ENCODE peak calls at places on chromosome 16, in nine cellular contexts. One of them, this sample, is unnamed.

GRCh38 chr16:52470601-52471000 is 76.3 kb downstream of the TOX3 start:
- DNase-seq in cardiac muscle cell: no peak
- DNase-seq in HFF-Myc: no peak
- DNase-seq in astrocyte of the spinal cord: no peak
- DNase-seq in left ventricle myocardium inferior: no peak
- DNase-seq in right lobe of liver: no peak
- DNase-seq in esophagus squamous epithelium: no peak
- DNase-seq in breast epithelium: no peak
- DNase-seq in thoracic aorta: no peak
- DNase-seq in this sample: no peak

GRCh38 chr16:22123146-22123545 is 30.8 kb downstream of the VWA3A start:
- DNase-seq in esophagus squamous epithelium: no peak
- DNase-seq in breast epithelium: no peak
- DNase-seq in astrocyte of the spinal cord: no peak
- DNase-seq in thoracic aorta: no peak
- DNase-seq in right lobe of liver: no peak
- DNase-seq in left ventricle myocardium inferior: no peak
- DNase-seq in HFF-Myc: no peak
- DNase-seq in cardiac muscle cell: no peak
- DNase-seq in this sample: peak

GRCh38 chr16:69937465-69937951 is 13.6 kb upstream of the CLEC18A start:
- DNase-seq in cardiac muscle cell: no peak
- DNase-seq in breast epithelium: no peak
- DNase-seq in astrocyte of the spinal cord: no peak
- DNase-seq in HFF-Myc: no peak
- DNase-seq in right lobe of liver: no peak
- DNase-seq in left ventricle myocardium inferior: no peak
- DNase-seq in esophagus squamous epithelium: no peak
- DNase-seq in thoracic aorta: no peak
- DNase-seq in this sample: no peak

GRCh38 chr16:30375830-30376229 is 1.2 kb downstream of the MYL11 start:
- DNase-seq in esophagus squamous epithelium: no peak
- DNase-seq in breast epithelium: no peak
- DNase-seq in left ventricle myocardium inferior: no peak
- DNase-seq in cardiac muscle cell: no peak
- DNase-seq in HFF-Myc: no peak
- DNase-seq in right lobe of liver: no peak
- DNase-seq in thoracic aorta: no peak
- DNase-seq in astrocyte of the spinal cord: no peak
- DNase-seq in this sample: no peak

GRCh38 chr16:19168173-19169080 is at the start of gene SYT17:
- DNase-seq in right lobe of liver: peak
- DNase-seq in esophagus squamous epithelium: no peak
- DNase-seq in HFF-Myc: no peak
- DNase-seq in astrocyte of the spinal cord: no peak
- DNase-seq in cardiac muscle cell: peak
- DNase-seq in left ventricle myocardium inferior: peak
- DNase-seq in thoracic aorta: no peak
- DNase-seq in breast epithelium: no peak
- DNase-seq in this sample: no peak

GRCh38 chr16:86929149-86929871 is 351.0 kb downstream of the FOXL1 start:
- DNase-seq in thoracic aorta: peak
- DNase-seq in cardiac muscle cell: peak
- DNase-seq in right lobe of liver: no peak
- DNase-seq in breast epithelium: peak
- DNase-seq in esophagus squamous epithelium: no peak
- DNase-seq in HFF-Myc: no peak
- DNase-seq in left ventricle myocardium inferior: peak
- DNase-seq in astrocyte of the spinal cord: peak
- DNase-seq in this sample: no peak

GRCh38 chr16:85564277-85565051 is 48.7 kb upstream of the GSE1 start:
- DNase-seq in breast epithelium: peak
- DNase-seq in astrocyte of the spinal cord: no peak
- DNase-seq in right lobe of liver: peak
- DNase-seq in esophagus squamous epithelium: no peak
- DNase-seq in HFF-Myc: no peak
- DNase-seq in cardiac muscle cell: no peak
- DNase-seq in thoracic aorta: no peak
- DNase-seq in left ventricle myocardium inferior: no peak
- DNase-seq in this sample: peak

GRCh38 chr16:76428858-76429257 is 151.7 kb downstream of the CNTNAP4 start:
- DNase-seq in breast epithelium: no peak
- DNase-seq in right lobe of liver: peak
- DNase-seq in HFF-Myc: no peak
- DNase-seq in left ventricle myocardium inferior: no peak
- DNase-seq in cardiac muscle cell: no peak
- DNase-seq in esophagus squamous epithelium: no peak
- DNase-seq in thoracic aorta: no peak
- DNase-seq in astrocyte of the spinal cord: peak
- DNase-seq in this sample: peak

GRCh38 chr16:19393226-19394074 is 24.2 kb upstream of the TMC5 start:
- DNase-seq in HFF-Myc: no peak
- DNase-seq in right lobe of liver: no peak
- DNase-seq in left ventricle myocardium inferior: no peak
- DNase-seq in astrocyte of the spinal cord: peak
- DNase-seq in esophagus squamous epithelium: no peak
- DNase-seq in breast epithelium: no peak
- DNase-seq in thoracic aorta: no peak
- DNase-seq in cardiac muscle cell: no peak
- DNase-seq in this sample: no peak

GRCh38 chr16:82741073-82741615 is 114.4 kb downstream of the CDH13 start:
- DNase-seq in esophagus squamous epithelium: no peak
- DNase-seq in breast epithelium: no peak
- DNase-seq in HFF-Myc: peak
- DNase-seq in left ventricle myocardium inferior: no peak
- DNase-seq in cardiac muscle cell: no peak
- DNase-seq in right lobe of liver: no peak
- DNase-seq in thoracic aorta: no peak
- DNase-seq in astrocyte of the spinal cord: peak
- DNase-seq in this sample: no peak

GRCh38 chr16:35629001-35629400 is 2169.6 kb downstream of the TP53TG3F start:
- DNase-seq in HFF-Myc: no peak
- DNase-seq in left ventricle myocardium inferior: no peak
- DNase-seq in astrocyte of the spinal cord: no peak
- DNase-seq in thoracic aorta: no peak
- DNase-seq in right lobe of liver: no peak
- DNase-seq in cardiac muscle cell: no peak
- DNase-seq in breast epithelium: no peak
- DNase-seq in esophagus squamous epithelium: no peak
- DNase-seq in this sample: no peak

GRCh38 chr16:75535211-75535843 is 581 bp downstream of the CHST5 start:
- DNase-seq in thoracic aorta: no peak
- DNase-seq in astrocyte of the spinal cord: no peak
- DNase-seq in esophagus squamous epithelium: no peak
- DNase-seq in right lobe of liver: no peak
- DNase-seq in breast epithelium: no peak
- DNase-seq in HFF-Myc: no peak
- DNase-seq in left ventricle myocardium inferior: no peak
- DNase-seq in cardiac muscle cell: no peak
- DNase-seq in this sample: no peak

GRCh38 chr16:54945063-54945462 is 14.4 kb downstream of the IRX5 start:
- DNase-seq in thoracic aorta: no peak
- DNase-seq in HFF-Myc: no peak
- DNase-seq in breast epithelium: no peak
- DNase-seq in astrocyte of the spinal cord: no peak
- DNase-seq in esophagus squamous epithelium: no peak
- DNase-seq in right lobe of liver: no peak
- DNase-seq in left ventricle myocardium inferior: no peak
- DNase-seq in cardiac muscle cell: no peak
- DNase-seq in this sample: no peak

GRCh38 chr16:86061318-86061695 is 162.3 kb downstream of the IRF8 start:
- DNase-seq in astrocyte of the spinal cord: no peak
- DNase-seq in cardiac muscle cell: no peak
- DNase-seq in left ventricle myocardium inferior: no peak
- DNase-seq in breast epithelium: no peak
- DNase-seq in HFF-Myc: no peak
- DNase-seq in thoracic aorta: no peak
- DNase-seq in esophagus squamous epithelium: no peak
- DNase-seq in right lobe of liver: no peak
- DNase-seq in this sample: no peak

GRCh38 chr16:46947900-46948547 is 25.4 kb downstream of the DNAJA2 start:
- DNase-seq in cardiac muscle cell: peak
- DNase-seq in breast epithelium: no peak
- DNase-seq in thoracic aorta: no peak
- DNase-seq in HFF-Myc: no peak
- DNase-seq in astrocyte of the spinal cord: peak
- DNase-seq in esophagus squamous epithelium: no peak
- DNase-seq in right lobe of liver: no peak
- DNase-seq in left ventricle myocardium inferior: no peak
- DNase-seq in this sample: peak

GRCh38 chr16:29009050-29009837 is 24.4 kb downstream of the LAT start:
- DNase-seq in breast epithelium: no peak
- DNase-seq in cardiac muscle cell: no peak
- DNase-seq in esophagus squamous epithelium: no peak
- DNase-seq in HFF-Myc: no peak
- DNase-seq in astrocyte of the spinal cord: no peak
- DNase-seq in right lobe of liver: no peak
- DNase-seq in left ventricle myocardium inferior: no peak
- DNase-seq in thoracic aorta: no peak
- DNase-seq in this sample: no peak

GRCh38 chr16:10558305-10558704 is 22.1 kb downstream of the EMP2 start:
- DNase-seq in thoracic aorta: peak
- DNase-seq in right lobe of liver: no peak
- DNase-seq in astrocyte of the spinal cord: peak
- DNase-seq in breast epithelium: no peak
- DNase-seq in HFF-Myc: no peak
- DNase-seq in cardiac muscle cell: no peak
- DNase-seq in left ventricle myocardium inferior: no peak
- DNase-seq in esophagus squamous epithelium: no peak
- DNase-seq in this sample: no peak

GRCh38 chr16:50326264-50326663 is 42.5 kb downstream of the BRD7 start:
- DNase-seq in right lobe of liver: no peak
- DNase-seq in breast epithelium: no peak
- DNase-seq in HFF-Myc: no peak
- DNase-seq in thoracic aorta: no peak
- DNase-seq in cardiac muscle cell: no peak
- DNase-seq in astrocyte of the spinal cord: no peak
- DNase-seq in left ventricle myocardium inferior: no peak
- DNase-seq in esophagus squamous epithelium: no peak
- DNase-seq in this sample: no peak

GRCh38 chr16:57721356-57721755 is 14.2 kb upstream of the KATNB1 start:
- DNase-seq in thoracic aorta: no peak
- DNase-seq in right lobe of liver: no peak
- DNase-seq in HFF-Myc: no peak
- DNase-seq in breast epithelium: no peak
- DNase-seq in cardiac muscle cell: no peak
- DNase-seq in astrocyte of the spinal cord: no peak
- DNase-seq in left ventricle myocardium inferior: no peak
- DNase-seq in esophagus squamous epithelium: no peak
- DNase-seq in this sample: no peak

GRCh38 chr16:57722651-57723050 is 12.9 kb upstream of the KATNB1 start:
- DNase-seq in breast epithelium: no peak
- DNase-seq in left ventricle myocardium inferior: no peak
- DNase-seq in esophagus squamous epithelium: no peak
- DNase-seq in cardiac muscle cell: no peak
- DNase-seq in thoracic aorta: no peak
- DNase-seq in astrocyte of the spinal cord: no peak
- DNase-seq in HFF-Myc: no peak
- DNase-seq in right lobe of liver: no peak
- DNase-seq in this sample: no peak

GRCh38 chr16:57723170-57723569 is 12.4 kb upstream of the KATNB1 start:
- DNase-seq in astrocyte of the spinal cord: no peak
- DNase-seq in HFF-Myc: no peak
- DNase-seq in right lobe of liver: no peak
- DNase-seq in esophagus squamous epithelium: no peak
- DNase-seq in breast epithelium: no peak
- DNase-seq in left ventricle myocardium inferior: no peak
- DNase-seq in thoracic aorta: no peak
- DNase-seq in cardiac muscle cell: no peak
- DNase-seq in this sample: no peak

GRCh38 chr16:57721765-57722499 is 13.6 kb upstream of the KATNB1 start:
- DNase-seq in HFF-Myc: no peak
- DNase-seq in breast epithelium: no peak
- DNase-seq in astrocyte of the spinal cord: no peak
- DNase-seq in left ventricle myocardium inferior: no peak
- DNase-seq in right lobe of liver: no peak
- DNase-seq in thoracic aorta: no peak
- DNase-seq in esophagus squamous epithelium: no peak
- DNase-seq in cardiac muscle cell: no peak
- DNase-seq in this sample: no peak

DNA sequence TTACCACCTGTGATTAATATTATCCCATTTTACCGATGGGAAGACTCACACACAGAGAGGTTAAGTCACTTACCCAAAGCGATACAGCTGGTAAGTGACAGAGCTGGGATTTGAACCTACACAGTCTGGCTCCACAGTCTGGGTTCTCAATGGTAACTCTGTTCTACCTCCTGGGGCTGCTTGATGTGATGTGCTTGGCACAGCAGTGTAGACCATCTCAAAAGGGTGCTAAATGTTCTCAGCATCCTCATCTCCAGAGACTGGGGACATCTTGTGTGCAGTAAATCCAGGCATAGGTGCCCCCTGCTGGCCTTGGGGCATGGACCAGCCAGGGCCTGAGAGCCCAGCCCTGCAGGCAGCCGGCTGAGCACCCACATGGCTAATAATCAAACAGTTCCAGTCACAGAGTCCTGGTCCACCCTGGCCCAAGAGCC is 15.4 kb upstream of the KATNB1 start:
- DNase-seq in astrocyte of the spinal cord: peak
- DNase-seq in breast epithelium: no peak
- DNase-seq in HFF-Myc: peak
- DNase-seq in esophagus squamous epithelium: no peak
- DNase-seq in right lobe of liver: peak
- DNase-seq in thoracic aorta: no peak
- DNase-seq in cardiac muscle cell: peak
- DNase-seq in left ventricle myocardium inferior: no peak
- DNase-seq in this sample: peak
- TF ChIP-seq CTCF in astrocyte of the spinal cord: peak
- TF ChIP-seq CTCF in breast epithelium: no peak
- TF ChIP-seq CTCF in HFF-Myc: peak
- TF ChIP-seq CTCF in esophagus squamous epithelium: peak
- TF ChIP-seq CTCF in right lobe of liver: peak
- TF ChIP-seq CTCF in thoracic aorta: no peak
- TF ChIP-seq CTCF in cardiac muscle cell: peak
- TF ChIP-seq CTCF in left ventricle myocardium inferior: peak
- TF ChIP-seq CTCF in this sample: peak

GRCh38 chr16:67199011-67199807 is at the start of gene ELMO3:
- DNase-seq in breast epithelium: no peak
- DNase-seq in HFF-Myc: no peak
- DNase-seq in right lobe of liver: peak
- DNase-seq in esophagus squamous epithelium: no peak
- DNase-seq in astrocyte of the spinal cord: no peak
- DNase-seq in left ventricle myocardium inferior: no peak
- DNase-seq in thoracic aorta: no peak
- DNase-seq in cardiac muscle cell: peak
- DNase-seq in this sample: no peak
- TF ChIP-seq CTCF in breast epithelium: peak
- TF ChIP-seq CTCF in HFF-Myc: peak
- TF ChIP-seq CTCF in right lobe of liver: peak
- TF ChIP-seq CTCF in esophagus squamous epithelium: peak
- TF ChIP-seq CTCF in astrocyte of the spinal cord: peak
- TF ChIP-seq CTCF in left ventricle myocardium inferior: peak
- TF ChIP-seq CTCF in thoracic aorta: no peak
- TF ChIP-seq CTCF in cardiac muscle cell: peak
- TF ChIP-seq CTCF in this sample: no peak

GRCh38 chr16:88338111-88338510 is 44.6 kb upstream of the ZNF469 start:
- DNase-seq in breast epithelium: no peak
- DNase-seq in astrocyte of the spinal cord: no peak
- DNase-seq in esophagus squamous epithelium: no peak
- DNase-seq in left ventricle myocardium inferior: no peak
- DNase-seq in HFF-Myc: no peak
- DNase-seq in right lobe of liver: no peak
- DNase-seq in thoracic aorta: no peak
- DNase-seq in cardiac muscle cell: peak
- DNase-seq in this sample: no peak
- TF ChIP-seq CTCF in breast epithelium: no peak
- TF ChIP-seq CTCF in astrocyte of the spinal cord: peak
- TF ChIP-seq CTCF in esophagus squamous epithelium: no peak
- TF ChIP-seq CTCF in left ventricle myocardium inferior: no peak
- TF ChIP-seq CTCF in HFF-Myc: no peak
- TF ChIP-seq CTCF in right lobe of liver: no peak
- TF ChIP-seq CTCF in thoracic aorta: no peak
- TF ChIP-seq CTCF in cardiac muscle cell: no peak
- TF ChIP-seq CTCF in this sample: no peak

GRCh38 chr16:12341423-12341822 is 364.9 kb downstream of the SNX29 start:
- DNase-seq in left ventricle myocardium inferior: no peak
- DNase-seq in thoracic aorta: no peak
- DNase-seq in cardiac muscle cell: no peak
- DNase-seq in astrocyte of the spinal cord: peak
- DNase-seq in esophagus squamous epithelium: no peak
- DNase-seq in breast epithelium: no peak
- DNase-seq in HFF-Myc: peak
- DNase-seq in right lobe of liver: no peak
- DNase-seq in this sample: no peak
- TF ChIP-seq CTCF in left ventricle myocardium inferior: peak
- TF ChIP-seq CTCF in thoracic aorta: no peak
- TF ChIP-seq CTCF in cardiac muscle cell: no peak
- TF ChIP-seq CTCF in astrocyte of the spinal cord: peak
- TF ChIP-seq CTCF in esophagus squamous epithelium: no peak
- TF ChIP-seq CTCF in breast epithelium: no peak
- TF ChIP-seq CTCF in HFF-Myc: no peak
- TF ChIP-seq CTCF in right lobe of liver: no peak
- TF ChIP-seq CTCF in this sample: no peak

This sample was measured in GM12865.